ENCODE peak calls at places on chromosome 1, in eight cellular contexts. B is cardiac muscle cell; T is heart right ventricle; K is GM06990; G is mesendoderm; C is ovary; S is GM23248; Y is CD8-positive, alpha-beta T cell. O is an unnamed sample.

GRCh38 chr1:63886348-63886747 is 112.5 kb downstream of the ROR1 start:
- DNase-seq in G (no peak), K (no peak), S (peak; percentile 28), C (no peak), T (no peak), Y (no peak), B (no peak), O (no peak)

GRCh38 chr1:156814571-156815260 is 1.9 kb downstream of the SH2D2A start:
- DNase-seq in Y (peak; percentile 35), B (no peak), C (no peak), S (peak; percentile 36), K (no peak), T (no peak), G (no peak), O (no peak)

GRCh38 chr1:99173900-99174299 is 90.4 kb upstream of the PLPPR4 start:
- DNase-seq in S (no peak), Y (no peak), B (no peak), K (no peak), C (no peak), T (no peak), G (peak; percentile 3), O (no peak)

GRCh38 chr1:157153743-157154142 is 15.5 kb upstream of the ETV3 start:
- DNase-seq in Y (no peak), G (no peak), K (no peak), S (no peak), T (no peak), C (no peak), B (no peak), O (no peak)

GRCh38 chr1:81330521-81330920 is 470.2 kb upstream of the ADGRL2 start:
- DNase-seq in Y (no peak), B (no peak), T (no peak), K (no peak), C (no peak), S (no peak), G (peak; percentile 16), O (no peak)

GRCh38 chr1:241413386-241413785 is 56.4 kb upstream of the RGS7 start:
- DNase-seq in T (no peak), B (peak; percentile 19), K (peak; percentile 2), Y (no peak), G (peak; percentile 19), S (peak; percentile 88), C (no peak), O (no peak)

GRCh38 chr1:115980998-115981993 is 5.0 kb downstream of the SLC22A15 start:
- DNase-seq in S (peak; percentile 80), G (peak; percentile 91), B (peak; percentile 69), Y (peak; percentile 27), K (no peak), C (no peak), T (peak; percentile 9), O (no peak)

GRCh38 chr1:93180723-93181613 is at the start of gene CCDC18:
- DNase-seq in C (no peak), S (peak; percentile 75), Y (no peak), B (peak; percentile 42), K (no peak), G (peak; percentile 82), T (no peak), O (no peak)

GRCh38 chr1:236685205-236685916 is 938 bp upstream of the ACTN2 start:
- DNase-seq in G (no peak), T (no peak), B (no peak), K (no peak), C (no peak), S (no peak), Y (no peak), O (peak; percentile 19)

GRCh38 chr1:25692560-25692959 is 76.0 kb downstream of the MAN1C1 start:
- DNase-seq in Y (no peak), G (peak; percentile 62), C (no peak), S (no peak), T (no peak), B (no peak), K (no peak), O (no peak)

GRCh38 chr1:225880210-225880584 is 2.0 kb downstream of the TMEM63A start:
- DNase-seq in Y (no peak), T (peak; percentile 27), S (no peak), G (no peak), C (no peak), K (no peak), B (no peak), O (no peak)

GRCh38 chr1:13730751-13731482 is 30.9 kb downstream of the PRDM2 start:
- DNase-seq in K (peak; percentile 91), C (no peak), T (peak; percentile 9), Y (peak; percentile 80), B (no peak), G (no peak), S (no peak), O (peak; percentile 54)

GRCh38 chr1:203521071-203521794 is 27.3 kb downstream of the OPTC start:
- DNase-seq in Y (no peak), G (no peak), C (no peak), T (no peak), S (peak; percentile 55), B (no peak), K (no peak), O (no peak)

GRCh38 chr1:203520315-203520714 is 26.4 kb downstream of the OPTC start:
- DNase-seq in Y (no peak), S (peak; percentile 79), T (no peak), K (no peak), C (no peak), B (no peak), G (peak; percentile 49), O (no peak)

GRCh38 chr1:203522237-203522636 is 28.3 kb downstream of the OPTC start:
- DNase-seq in K (no peak), G (peak; percentile 21), S (peak; percentile 42), Y (no peak), T (no peak), B (no peak), C (no peak), O (no peak)

GRCh38 chr1:203523667-203524066 is 29.7 kb downstream of the OPTC start:
- DNase-seq in S (no peak), C (no peak), B (no peak), G (no peak), T (no peak), Y (no peak), K (no peak), O (no peak)

GRCh38 chr1:203521812-203522211 is 27.9 kb downstream of the OPTC start:
- DNase-seq in G (no peak), S (no peak), K (no peak), C (no peak), B (no peak), Y (no peak), T (no peak), O (no peak)
- H3K27me3 ChIP-seq in G (peaks cover 4% of the 10 kb centered on the region), S (no peaks in the 10 kb centered on the region), K (peaks cover 2% of the 10 kb centered on the region), C (no peaks in the 10 kb centered on the region), B (peaks cover 20% of the 10 kb centered on the region), Y (no peaks in the 10 kb centered on the region), T (no peaks in the 10 kb centered on the region), O (no peaks in the 10 kb centered on the region)

DNA sequence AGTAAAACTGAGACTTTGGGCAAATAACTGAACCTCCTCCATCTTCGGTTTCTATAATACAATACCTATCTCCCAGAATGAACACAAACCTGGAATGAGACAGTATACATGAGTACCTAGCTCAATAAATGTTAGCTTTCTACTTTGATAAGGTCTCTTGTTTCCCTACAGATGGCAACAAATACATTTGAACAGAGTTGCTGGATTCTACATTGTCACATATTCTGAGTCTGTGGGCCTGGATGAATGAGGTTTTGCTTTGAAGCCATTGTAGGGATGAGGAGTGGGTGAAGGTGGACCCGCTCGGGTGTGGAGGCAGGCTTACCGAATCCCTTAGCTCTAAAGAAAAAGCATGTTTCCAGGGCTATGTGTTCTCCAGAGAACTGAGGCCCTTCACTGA is 13.9 kb upstream of the FYB2 start:
- DNase-seq in C (no peak), Y (no peak), S (no peak), B (peak; percentile 7), T (no peak), G (no peak), K (no peak), O (no peak)
- H3K27me3 ChIP-seq in C (no peaks in the 10 kb centered on the region), Y (no peaks in the 10 kb centered on the region), S (no peaks in the 10 kb centered on the region), B (no peaks in the 10 kb centered on the region), T (peaks cover 10% of the 10 kb centered on the region), G (no peaks in the 10 kb centered on the region), K (no peaks in the 10 kb centered on the region), O (peaks cover 3% of the 10 kb centered on the region)

DNA sequence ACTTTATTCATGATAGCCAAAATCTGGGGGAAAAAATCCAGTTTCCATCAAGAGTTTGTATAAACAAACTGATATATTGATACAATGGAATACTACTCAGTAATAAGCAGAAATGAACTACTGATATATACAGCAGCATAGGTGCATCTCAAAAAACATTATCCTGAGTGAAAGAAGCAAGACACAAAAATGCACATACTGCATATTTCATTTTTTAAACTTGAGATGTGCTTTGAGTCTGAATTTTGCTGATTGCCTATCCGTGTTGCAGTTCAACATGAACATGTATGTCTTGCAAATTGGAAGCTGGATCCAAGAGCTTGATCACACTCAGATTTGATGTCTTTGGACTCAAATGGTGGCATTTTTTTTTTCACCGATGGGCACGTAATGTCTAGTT is 132.4 kb downstream of the TSEN15 start:
- DNase-seq in B (no peak), G (no peak), T (no peak), S (no peak), C (no peak), Y (no peak), K (no peak), O (no peak)
- H3K27me3 ChIP-seq in B (no peaks in the 10 kb centered on the region), G (no peaks in the 10 kb centered on the region), T (no peaks in the 10 kb centered on the region), S (no peaks in the 10 kb centered on the region), C (no peaks in the 10 kb centered on the region), Y (no peaks in the 10 kb centered on the region), K (no peaks in the 10 kb centered on the region), O (no peaks in the 10 kb centered on the region)

GRCh38 chr1:232223887-232224286 is 406.0 kb downstream of the SIPA1L2 start:
- DNase-seq in C (no peak), Y (no peak), K (no peak), G (no peak), T (no peak), S (no peak), B (no peak), O (no peak)
- H3K27me3 ChIP-seq in C (no peaks in the 10 kb centered on the region), Y (no peaks in the 10 kb centered on the region), K (no peaks in the 10 kb centered on the region), G (no peaks in the 10 kb centered on the region), T (no peaks in the 10 kb centered on the region), S (no peaks in the 10 kb centered on the region), B (no peaks in the 10 kb centered on the region), O (no peaks in the 10 kb centered on the region)

GRCh38 chr1:203078478-203078877 is 7.3 kb downstream of the MYOG start:
- DNase-seq in T (no peak), K (no peak), Y (no peak), G (no peak), C (no peak), B (no peak), S (no peak), O (no peak)

GRCh38 chr1:203075249-203076030 is 10.4 kb downstream of the MYOG start:
- DNase-seq in C (no peak), B (no peak), G (no peak), T (no peak), K (no peak), Y (no peak), S (no peak), O (no peak)

GRCh38 chr1:203077956-203078355 is 7.9 kb downstream of the MYOG start:
- DNase-seq in S (no peak), K (no peak), Y (no peak), C (no peak), T (no peak), B (no peak), G (no peak), O (no peak)

GRCh38 chr1:203076031-203076511 is 9.7 kb downstream of the MYOG start:
- DNase-seq in C (no peak), K (no peak), G (peak; percentile 40), T (no peak), S (no peak), Y (no peak), B (no peak), O (peak; percentile 59)

GRCh38 chr1:203077367-203077766 is 8.4 kb downstream of the MYOG start:
- DNase-seq in T (no peak), B (no peak), C (no peak), Y (no peak), G (no peak), K (no peak), S (no peak), O (no peak)
- H3K27me3 ChIP-seq in T (peaks cover 17% of the 10 kb centered on the region), B (peaks cover 17% of the 10 kb centered on the region), C (no peaks in the 10 kb centered on the region), Y (no peaks in the 10 kb centered on the region), G (no peaks in the 10 kb centered on the region), K (peaks cover 3% of the 10 kb centered on the region), S (no peaks in the 10 kb centered on the region), O (no peaks in the 10 kb centered on the region)

O was measured in psoas muscle.